ENCODE peak calls at places on chromosomes 13 and 19, in five cellular contexts. S is CD8-positive, alpha-beta T cell; Q is gastrocnemius medialis; W is WERI-Rb-1; E is astrocyte. V is an unnamed sample. For H3K9me3, the result is how much of the 10 kb centered on the place peaks cover.

GRCh38 chr13:41145136-41145908 is 12.7 kb upstream of the KBTBD6 start:
- DNase-seq in S (no peak), Q (no peak), W (no peak), E (peak), V (no peak)

GRCh38 chr19:40596608-40597328 is 4.4 kb upstream of the LTBP4 start:
- DNase-seq in S (no peak), Q (no peak), W (peak), E (no peak), V (no peak)

GRCh38 chr13:113964251-113964995 is 9.5 kb downstream of the C13orf46 start:
- DNase-seq in S (no peak), Q (no peak), W (no peak), E (no peak), V (no peak)

GRCh38 chr13:70703755-70704154 is 595.5 kb upstream of the KLHL1 start:
- DNase-seq in S (no peak), Q (no peak), W (no peak), E (peak), V (no peak)

GRCh38 chr13:77502104-77502720 is 33.3 kb upstream of the SCEL start:
- DNase-seq in S (no peak), Q (no peak), W (no peak), E (no peak), V (no peak)

GRCh38 chr19:34316741-34317241 is 48.2 kb upstream of the GPI start:
- DNase-seq in S (no peak), Q (no peak), W (no peak), E (peak), V (no peak)

GRCh38 chr19:1526066-1526778 is 2.3 kb downstream of the PLK5 start:
- DNase-seq in S (no peak), Q (no peak), W (no peak), E (no peak), V (no peak)

GRCh38 chr13:99357149-99357596 is 50.0 kb upstream of the GPR183 start:
- DNase-seq in S (no peak), Q (no peak), W (no peak), E (peak), V (no peak)

GRCh38 chr19:14073232-14073924 is 792 bp downstream of the MISP3 start:
- DNase-seq in S (peak), Q (peak), W (peak), E (peak), V (peak)

GRCh38 chr13:113129921-113130750 is 7.5 kb downstream of the F10 start:
- DNase-seq in S (no peak), Q (peak), W (peak), E (no peak), V (no peak)

DNA sequence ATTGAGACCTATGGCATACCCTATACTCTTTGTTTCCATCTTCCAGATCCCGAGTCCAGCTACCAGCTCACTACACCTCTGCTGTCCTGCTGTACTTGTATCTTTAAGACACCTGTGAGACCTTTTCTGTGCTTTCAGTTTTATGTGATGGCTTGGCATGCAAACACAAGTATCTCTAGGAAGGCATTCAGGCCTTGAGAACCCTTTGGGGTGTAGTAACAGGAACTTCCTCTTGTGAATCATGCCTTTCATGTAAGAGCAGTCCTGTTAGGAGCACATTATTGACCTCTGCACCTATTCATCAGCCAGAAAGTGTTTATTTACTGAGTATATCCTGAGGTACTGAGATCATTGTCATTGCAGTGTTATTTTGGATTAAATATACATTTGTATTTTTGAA is 87.0 kb upstream of the HTR2A start:
- DNase-seq in S (no peak), Q (no peak), W (no peak), E (no peak), V (no peak)
- H3K4me3 ChIP-seq in S (no peak), Q (no peak), W (no peak), E (no peak), V (no peak)

GRCh38 chr13:49602005-49602404 is 16.6 kb upstream of the RCBTB1 start:
- DNase-seq in S (no peak), Q (no peak), W (no peak), E (no peak), V (no peak)
- H3K27ac ChIP-seq in S (no peak), Q (no peak), W (no peak), E (no peak), V (no peak)

GRCh38 chr13:83877901-83878300 is 4.4 kb downstream of the SLITRK1 start:
- DNase-seq in S (no peak), Q (no peak), W (peak), E (no peak), V (no peak)
- H3K9me3 ChIP-seq in S (under half), Q (under half), W (under half), E (under half), V (under half)

GRCh38 chr13:95403349-95404140 is 102.3 kb upstream of the ABCC4 start:
- DNase-seq in S (no peak), Q (no peak), W (no peak), E (peak), V (no peak)
- H3K4me3 ChIP-seq in S (peak), Q (peak), W (no peak), E (peak), V (peak)